ENCODE peak calls at places on chromosomes 11 and 22, in nine cellular contexts. Z, J, W, C, M, H, B, E and K are unnamed samples.

GRCh38 chr11:130215531-130216220 is 56.1 kb downstream of the ST14 start:
- DNase-seq in E (no peak), J (peak; percentile 7), H (no peak), W (no peak), M (peak; percentile 12), Z (no peak), B (peak; percentile 24), C (no peak), K (peak; percentile 65)

GRCh38 chr22:46539169-46539568 is 1.7 kb upstream of the CELSR1 start:
- DNase-seq in Z (no peak), B (no peak), E (no peak), C (no peak), W (no peak), M (no peak), H (no peak), J (no peak), K (no peak)

GRCh38 chr11:19922689-19923035 is 210.0 kb downstream of the NAV2 start:
- DNase-seq in H (no peak), W (no peak), E (no peak), M (no peak), J (no peak), Z (no peak), C (no peak), B (no peak), K (no peak)

GRCh38 chr22:39219071-39220050 is 25.4 kb downstream of the PDGFB start:
- DNase-seq in H (peak; percentile 50), M (no peak), J (no peak), W (no peak), E (peak; percentile 54), B (no peak), C (no peak), Z (peak; percentile 34), K (peak; percentile 19)

GRCh38 chr11:40281055-40281580 is 1178.3 kb downstream of the LRRC4C start:
- DNase-seq in M (no peak), E (no peak), J (no peak), H (no peak), Z (no peak), W (no peak), B (no peak), C (no peak), K (no peak)

GRCh38 chr11:36341915-36342314 is 45.8 kb downstream of the PRR5L start:
- DNase-seq in W (no peak), E (no peak), Z (no peak), C (no peak), B (no peak), H (no peak), J (no peak), M (no peak), K (no peak)

GRCh38 chr11:28697920-28698827 is 590.0 kb downstream of the METTL15 start:
- DNase-seq in Z (no peak), C (peak; percentile 46), B (peak; percentile 62), M (no peak), H (no peak), W (peak; percentile 60), E (peak; percentile 52), J (peak; percentile 36), K (no peak)

GRCh38 chr11:12132790-12133145 is 22.4 kb downstream of the MICAL2 start:
- DNase-seq in Z (no peak), J (no peak), W (no peak), H (no peak), E (no peak), M (no peak), B (no peak), C (no peak), K (no peak)

GRCh38 chr11:125114518-125114917 is 3.1 kb upstream of the TMEM218 start:
- DNase-seq in E (peak; percentile 60), M (no peak), J (no peak), Z (no peak), H (no peak), B (no peak), C (peak; percentile 34), W (no peak), K (no peak)

GRCh38 chr11:46444305-46444704 is 52.7 kb upstream of the CHRM4 start:
- DNase-seq in M (no peak), W (no peak), C (no peak), H (no peak), J (no peak), B (no peak), Z (no peak), E (no peak), K (no peak)

GRCh38 chr11:95459268-95460040 is 228.5 kb upstream of the SESN3 start:
- DNase-seq in W (no peak), M (no peak), H (no peak), B (no peak), Z (no peak), C (no peak), E (no peak), J (no peak), K (no peak)

GRCh38 chr22:42880815-42881214 is 23.7 kb upstream of the ARFGAP3 start:
- DNase-seq in H (no peak), Z (no peak), C (no peak), M (no peak), B (no peak), W (no peak), E (no peak), J (no peak), K (no peak)

GRCh38 chr22:42169055-42169469 is 38.5 kb upstream of the CYP2D6 start:
- DNase-seq in B (peak; percentile 67), J (peak; percentile 72), M (peak; percentile 43), H (no peak), Z (peak; percentile 78), W (peak; percentile 38), C (peak; percentile 56), E (peak; percentile 80), K (peak; percentile 88)

GRCh38 chr11:83035070-83035854 is 36.4 kb downstream of the RAB30 start:
- DNase-seq in Z (no peak), C (no peak), M (no peak), E (no peak), J (no peak), H (no peak), W (no peak), B (no peak), K (no peak)

DNA sequence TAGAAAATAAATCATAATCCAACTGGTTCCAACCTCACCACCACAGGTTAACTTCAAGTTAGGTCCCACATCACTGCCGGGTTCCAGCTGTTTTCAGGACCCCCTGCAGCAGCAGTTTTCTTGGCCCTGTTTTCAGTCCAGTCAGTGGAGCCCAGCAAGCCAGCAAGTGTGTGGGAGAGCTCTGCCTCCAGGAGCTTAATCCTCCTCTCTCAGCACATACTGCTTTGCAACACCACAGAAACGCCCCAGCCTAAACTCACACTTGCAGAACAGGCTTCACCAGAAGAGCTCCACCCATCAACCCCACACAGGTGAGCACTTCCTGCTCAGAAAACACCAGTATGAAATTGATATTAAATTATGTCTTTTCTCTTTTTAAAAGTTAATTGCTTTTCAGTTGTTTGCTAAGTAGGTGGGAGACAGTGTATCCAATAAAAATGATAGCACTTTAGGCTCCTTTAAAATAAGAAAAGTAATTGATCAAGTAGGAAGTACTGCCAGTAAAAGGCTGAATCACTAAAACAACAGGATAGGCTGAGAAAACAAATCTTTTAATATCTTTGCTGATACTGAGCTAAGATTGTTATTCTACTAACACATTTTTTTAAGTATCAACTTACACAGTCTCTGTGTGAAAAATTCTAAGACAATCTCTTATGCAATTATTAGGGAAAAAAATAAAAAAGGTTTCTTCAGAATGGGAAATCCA is 81.5 kb upstream of the TP53AIP1 start:
- DNase-seq in M (peak; percentile 75), B (peak; percentile 82), H (no peak), E (no peak), C (peak; percentile 82), J (peak; percentile 87), W (peak; percentile 17), Z (no peak), K (no peak)
- TF ChIP-seq POLR2A in M (no peak), B (no peak), H (no peak), E (no peak), C (no peak), J (peak; percentile 94), W (no peak), Z (no peak), K (no peak)

DNA sequence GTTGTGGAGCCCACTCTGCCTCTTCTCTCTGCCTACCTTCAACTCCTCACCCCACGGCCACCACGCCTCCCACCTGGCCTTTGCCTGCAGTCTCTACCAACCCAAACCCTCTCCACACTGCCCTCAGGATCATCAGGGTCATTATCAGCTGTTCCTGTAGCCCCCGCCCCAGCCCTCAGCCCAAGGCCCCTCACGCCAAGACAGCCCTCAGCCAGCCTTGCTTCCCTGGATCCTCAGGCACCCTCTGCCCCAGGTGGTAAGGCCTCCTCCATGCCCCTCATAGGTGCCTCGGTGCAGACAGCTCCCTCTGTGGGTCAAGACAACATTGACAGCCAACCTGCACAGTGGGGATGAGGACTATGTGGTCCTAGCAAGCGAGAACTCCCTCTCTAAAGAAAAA is 1.7 kb downstream of the SBF1 start:
- DNase-seq in E (peak; percentile 46), C (peak; percentile 43), H (no peak), M (no peak), W (no peak), B (no peak), Z (no peak), J (peak; percentile 41), K (peak; percentile 79)
- H3K4me3 ChIP-seq in E (peak overlapping the region; percentile 63), C (peak overlapping the region; percentile 70), H (peak overlapping the region; percentile 71), M (no peak overlapping the region), W (no peak overlapping the region), B (peak overlapping the region; percentile 98), Z (peak overlapping the region; percentile 87), J (peak overlapping the region; percentile 91), K (no peak overlapping the region)

GRCh38 chr11:210122-210802 is 2.8 kb downstream of the RIC8A start:
- DNase-seq in W (no peak), M (no peak), J (no peak), E (no peak), Z (peak; percentile 57), C (no peak), H (peak; percentile 56), B (peak; percentile 18), K (no peak)
- TF ChIP-seq POLR2AphosphoS5 in W (no peak), M (no peak), J (no peak), E (no peak), Z (no peak), C (no peak), H (no peak), B (no peak), K (no peak)

DNA sequence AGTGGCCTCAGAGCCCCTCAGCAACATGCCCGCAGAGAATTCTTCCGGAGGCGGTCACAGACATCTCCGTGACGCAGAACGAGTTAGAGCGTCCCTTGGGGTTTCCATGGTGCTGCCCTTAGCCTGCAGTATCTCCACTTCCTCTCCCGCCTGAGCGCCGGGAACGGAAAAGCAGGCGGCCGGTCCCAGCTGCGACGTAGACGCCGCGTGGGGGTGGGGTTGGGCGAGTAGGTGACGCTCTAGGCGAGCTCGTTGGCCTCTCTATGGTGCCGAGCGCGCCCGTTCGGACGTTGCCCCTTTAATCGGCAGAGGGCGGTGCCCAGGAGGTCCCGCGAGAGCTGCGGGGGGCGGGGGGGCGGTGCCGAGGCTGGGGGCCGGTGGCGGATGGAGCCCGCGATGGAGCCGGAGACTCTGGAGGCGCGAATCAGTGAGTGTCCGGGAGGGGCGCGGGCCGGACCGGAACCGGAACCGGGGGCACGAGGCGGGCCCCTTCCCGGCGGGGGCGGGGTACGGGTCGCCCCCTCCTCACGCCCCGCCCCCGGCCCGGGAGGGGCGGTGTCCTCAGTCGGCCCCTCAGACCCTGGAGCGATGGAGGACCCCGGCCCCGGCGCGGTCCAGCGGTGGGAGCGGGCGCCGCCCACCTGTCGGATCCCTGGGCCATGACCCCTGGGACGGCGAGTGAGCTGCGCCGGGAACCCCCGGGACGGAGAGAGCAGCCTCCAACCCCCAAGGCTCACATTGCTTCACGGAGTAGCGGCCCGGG is at the start of gene GGA1:
- DNase-seq in J (peak; percentile 97), C (peak; percentile 96), M (peak; percentile 95), B (peak; percentile 96), H (peak; percentile 97), E (peak; percentile 94), Z (peak; percentile 98), W (peak; percentile 83), K (peak; percentile 99)
- TF ChIP-seq POLR2A in J (peak; percentile 65), C (no peak), M (peak; percentile 53), B (no peak), H (no peak), E (peak; percentile 65), Z (peak; percentile 44), W (peak; percentile 83), K (no peak)